ENCODE peak calls at places on chromosomes 5 and 9, in ten cellular contexts. E, U, H, D, O, K, R, X, G and V are unnamed samples. For H3K36me3, the result is how much of the 10 kb centered on the place peaks cover.

GRCh38 chr9:75432888-75433287 is 344.6 kb downstream of the OSTF1 start:
- DNase-seq in E (no peak), U (no peak), H (no peak), D (no peak), O (no peak), K (no peak), R (no peak), X (no peak), G (no peak), V (no peak)

GRCh38 chr5:160088805-160089204 is 30.4 kb downstream of the PWWP2A start:
- DNase-seq in E (no peak), U (no peak), H (no peak), D (no peak), O (no peak), K (no peak), R (no peak), X (no peak), G (no peak), V (no peak)

GRCh38 chr9:133351908-133352634 is 4.1 kb downstream of the RPL7A start:
- DNase-seq in E (no peak), U (peak), H (peak), D (peak), O (no peak), K (no peak), R (no peak), X (no peak), G (no peak), V (peak)

GRCh38 chr5:54397420-54397819 is 58.1 kb upstream of the HSPB3 start:
- DNase-seq in E (no peak), U (no peak), H (no peak), D (no peak), O (no peak), K (no peak), R (no peak), X (no peak), G (no peak), V (no peak)

GRCh38 chr5:116360008-116360853 is 214.4 kb downstream of the SEMA6A start:
- DNase-seq in E (peak), U (no peak), H (peak), D (no peak), O (no peak), K (no peak), R (no peak), X (no peak), G (peak), V (no peak)

GRCh38 chr5:135491552-135492318 is 39.6 kb upstream of the TIFAB start:
- DNase-seq in E (no peak), U (peak), H (no peak), D (no peak), O (no peak), K (no peak), R (no peak), X (peak), G (no peak), V (no peak)

GRCh38 chr5:95084757-95085156 is 200.1 kb downstream of the MCTP1 start:
- DNase-seq in E (no peak), U (no peak), H (no peak), D (no peak), O (no peak), K (no peak), R (no peak), X (no peak), G (no peak), V (no peak)

GRCh38 chr9:112489876-112490661 is 3.4 kb downstream of the KIAA1958 start:
- DNase-seq in E (no peak), U (no peak), H (peak), D (peak), O (no peak), K (no peak), R (no peak), X (no peak), G (no peak), V (no peak)

GRCh38 chr5:179336126-179336870 is 9.0 kb downstream of the ADAMTS2 start:
- DNase-seq in E (no peak), U (no peak), H (no peak), D (no peak), O (no peak), K (no peak), R (no peak), X (no peak), G (no peak), V (no peak)

GRCh38 chr9:123375725-123376132 is 19.7 kb downstream of the CRB2 start:
- DNase-seq in E (peak), U (no peak), H (peak), D (peak), O (no peak), K (no peak), R (no peak), X (no peak), G (no peak), V (no peak)

GRCh38 chr9:69645488-69645887 is 26.7 kb downstream of the APBA1 start:
- DNase-seq in E (peak), U (no peak), H (no peak), D (no peak), O (no peak), K (no peak), R (no peak), X (peak), G (no peak), V (no peak)

GRCh38 chr5:6567835-6568234 is 65.0 kb downstream of the NSUN2 start:
- DNase-seq in E (no peak), U (no peak), H (no peak), D (no peak), O (no peak), K (no peak), R (no peak), X (no peak), G (no peak), V (no peak)

GRCh38 chr5:169178269-169178668 is 122.7 kb downstream of the SLIT3 start:
- DNase-seq in E (no peak), U (no peak), H (no peak), D (no peak), O (no peak), K (no peak), R (no peak), X (no peak), G (no peak), V (no peak)

GRCh38 chr5:64759960-64760695 is 8.4 kb downstream of the SREK1IP1 start:
- DNase-seq in E (no peak), U (no peak), H (no peak), D (no peak), O (no peak), K (no peak), R (no peak), X (no peak), G (no peak), V (no peak)

GRCh38 chr5:1042626-1043025 is 34.0 kb downstream of the NKD2 start:
- DNase-seq in E (no peak), U (no peak), H (no peak), D (no peak), O (no peak), K (no peak), R (no peak), X (no peak), G (no peak), V (no peak)

GRCh38 chr5:176180339-176180738 is 57.9 kb upstream of the SIMC1 start:
- DNase-seq in E (no peak), U (no peak), H (no peak), D (no peak), O (no peak), K (no peak), R (no peak), X (no peak), G (no peak), V (no peak)

GRCh38 chr5:181050016-181050415 is 9.9 kb downstream of the BTNL9 start:
- DNase-seq in E (no peak), U (no peak), H (no peak), D (no peak), O (no peak), K (no peak), R (no peak), X (no peak), G (no peak), V (no peak)

GRCh38 chr5:151451626-151452520 is 4.5 kb downstream of the SLC36A1 start:
- DNase-seq in E (no peak), U (no peak), H (no peak), D (peak), O (no peak), K (no peak), R (no peak), X (no peak), G (no peak), V (peak)

GRCh38 chr5:139678283-139678613 is 30.1 kb downstream of the CXXC5 start:
- DNase-seq in E (no peak), U (no peak), H (no peak), D (no peak), O (no peak), K (no peak), R (no peak), X (no peak), G (no peak), V (no peak)

GRCh38 chr5:179263391-179264052 is 81.7 kb downstream of the ADAMTS2 start:
- DNase-seq in E (peak), U (peak), H (no peak), D (no peak), O (no peak), K (no peak), R (no peak), X (peak), G (no peak), V (no peak)

GRCh38 chr9:19085295-19085694 is 17.4 kb downstream of the HAUS6 start:
- DNase-seq in E (no peak), U (no peak), H (peak), D (no peak), O (no peak), K (no peak), R (no peak), X (no peak), G (no peak), V (no peak)

GRCh38 chr9:116763665-116764064 is 76.6 kb downstream of the TRIM32 start:
- DNase-seq in E (no peak), U (no peak), H (no peak), D (no peak), O (no peak), K (no peak), R (no peak), X (no peak), G (no peak), V (no peak)

GRCh38 chr9:116765009-116765408 is 77.9 kb downstream of the TRIM32 start:
- DNase-seq in E (no peak), U (no peak), H (no peak), D (no peak), O (no peak), K (no peak), R (no peak), X (no peak), G (no peak), V (no peak)

GRCh38 chr9:116767219-116767618 is 80.1 kb downstream of the TRIM32 start:
- DNase-seq in E (no peak), U (no peak), H (peak), D (no peak), O (no peak), K (no peak), R (no peak), X (no peak), G (no peak), V (no peak)
- TF ChIP-seq CTCF in E (no peak), U (no peak), H (no peak), D (no peak), O (no peak), K (no peak), R (no peak), X (no peak), G (no peak), V (no peak)

GRCh38 chr9:89481161-89481915 is 16.6 kb downstream of the SEMA4D start:
- DNase-seq in E (peak), U (no peak), H (no peak), D (no peak), O (no peak), K (no peak), R (no peak), X (no peak), G (no peak), V (no peak)

GRCh38 chr9:89476546-89476945 is 21.4 kb downstream of the SEMA4D start:
- DNase-seq in E (no peak), U (no peak), H (no peak), D (no peak), O (no peak), K (no peak), R (no peak), X (no peak), G (no peak), V (no peak)

GRCh38 chr9:89477811-89478583 is 19.9 kb downstream of the SEMA4D start:
- DNase-seq in E (no peak), U (no peak), H (peak), D (peak), O (no peak), K (no peak), R (no peak), X (peak), G (peak), V (peak)

GRCh38 chr9:89477395-89477794 is 20.5 kb downstream of the SEMA4D start:
- DNase-seq in E (no peak), U (no peak), H (no peak), D (no peak), O (no peak), K (no peak), R (no peak), X (peak), G (no peak), V (no peak)

DNA sequence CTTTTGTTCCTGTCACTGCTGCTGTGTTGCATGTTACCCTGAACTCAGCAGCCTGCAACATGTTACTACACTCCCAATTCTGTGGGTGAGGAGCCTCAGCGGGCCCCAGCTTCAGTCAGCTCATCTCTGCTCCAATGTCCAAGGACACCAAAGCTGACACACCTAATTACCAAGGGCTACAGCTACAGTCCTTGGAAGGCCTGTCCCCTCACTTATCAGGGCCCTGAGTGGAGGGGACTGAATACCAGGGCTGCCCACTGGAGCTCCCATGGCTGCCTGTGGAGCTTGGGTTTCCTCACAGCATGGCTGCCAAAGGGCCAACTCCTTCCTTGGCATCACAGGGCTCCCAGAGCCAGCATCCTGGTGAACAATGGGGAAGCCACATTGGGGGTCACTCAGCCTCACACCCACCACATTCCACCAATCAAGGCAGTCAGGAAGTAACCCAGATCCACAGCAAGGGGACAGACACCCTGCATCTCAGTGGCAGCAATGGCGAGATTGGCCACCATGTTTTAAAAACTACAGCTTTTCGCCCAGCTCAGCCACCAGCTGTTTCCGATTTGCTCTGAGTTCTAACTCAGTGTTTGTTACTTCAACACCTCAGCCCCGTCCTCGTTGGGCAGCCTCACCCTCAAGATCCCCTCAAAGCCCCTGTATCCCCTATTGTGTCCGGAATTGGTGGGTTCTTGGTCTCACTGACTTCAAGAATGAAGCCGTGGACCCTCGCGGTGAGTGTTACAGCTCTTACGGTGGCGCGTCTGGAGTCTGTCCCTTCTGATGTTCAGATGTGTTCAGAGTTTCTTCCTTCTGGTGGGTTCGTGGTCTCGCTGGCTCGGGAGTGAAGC is 18.9 kb downstream of the SEMA4D start:
- DNase-seq in E (peak), U (no peak), H (no peak), D (no peak), O (no peak), K (no peak), R (no peak), X (no peak), G (no peak), V (no peak)
- H3K36me3 ChIP-seq in E (under half), U (under half), H (under half), D (under half), O (under half), K (under half), R (under half), X (under half), G (under half), V (under half)

GRCh38 chr9:4510546-4511322 is 20.5 kb downstream of the SLC1A1 start:
- DNase-seq in E (no peak), U (no peak), H (peak), D (no peak), O (no peak), K (no peak), R (no peak), X (no peak), G (no peak), V (no peak)

GRCh38 chr9:4507731-4508130 is 17.5 kb downstream of the SLC1A1 start:
- DNase-seq in E (no peak), U (no peak), H (no peak), D (no peak), O (no peak), K (no peak), R (no peak), X (no peak), G (no peak), V (no peak)

GRCh38 chr9:4509590-4509984 is 19.3 kb downstream of the SLC1A1 start:
- DNase-seq in E (no peak), U (no peak), H (no peak), D (no peak), O (no peak), K (no peak), R (no peak), X (no peak), G (no peak), V (no peak)

GRCh38 chr9:4508246-4508906 is 18.1 kb downstream of the SLC1A1 start:
- DNase-seq in E (no peak), U (no peak), H (no peak), D (peak), O (no peak), K (no peak), R (no peak), X (no peak), G (no peak), V (peak)

GRCh38 chr9:4508907-4509589 is 18.8 kb downstream of the SLC1A1 start:
- DNase-seq in E (no peak), U (no peak), H (no peak), D (peak), O (no peak), K (no peak), R (no peak), X (no peak), G (no peak), V (peak)
- H3K27ac ChIP-seq in E (peak), U (no peak), H (no peak), D (peak), O (no peak), K (no peak), R (no peak), X (no peak), G (no peak), V (peak)

GRCh38 chr5:53019320-53019719 is 30.2 kb downstream of the ITGA2 start:
- DNase-seq in E (no peak), U (no peak), H (no peak), D (peak), O (no peak), K (no peak), R (no peak), X (no peak), G (no peak), V (peak)
- TF ChIP-seq CTCF in E (no peak), U (no peak), H (no peak), D (peak), O (no peak), K (no peak), R (no peak), X (no peak), G (no peak), V (peak)

GRCh38 chr9:26034776-26035175 is 356.5 kb upstream of the TUSC1 start:
- DNase-seq in E (no peak), U (no peak), H (no peak), D (no peak), O (no peak), K (no peak), R (no peak), X (no peak), G (no peak), V (peak)

GRCh38 chr9:26033346-26033745 is 355.1 kb upstream of the TUSC1 start:
- DNase-seq in E (no peak), U (no peak), H (no peak), D (peak), O (no peak), K (no peak), R (no peak), X (no peak), G (no peak), V (peak)
- H3K36me3 ChIP-seq in E (under half), U (under half), H (under half), D (under half), O (under half), K (under half), R (under half), X (under half), G (under half), V (under half)

DNA sequence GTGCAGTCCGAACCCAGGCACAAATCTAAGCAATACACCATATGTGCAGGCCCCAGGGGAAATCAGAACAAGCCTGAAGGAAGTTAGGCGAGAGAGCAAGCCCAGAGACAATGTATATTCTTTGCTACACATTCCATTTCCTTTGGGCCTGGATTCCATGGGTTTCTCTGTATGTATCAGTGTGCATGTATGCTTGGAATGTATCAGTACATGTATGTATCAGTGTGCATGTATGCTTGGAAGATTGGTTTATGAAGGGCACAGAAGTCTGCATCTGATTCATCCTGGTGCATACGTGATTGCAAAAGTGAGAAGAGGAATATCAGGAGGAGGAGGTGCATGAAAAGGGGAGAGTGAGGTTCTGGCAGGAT is 232.6 kb upstream of the ANKRD55 start:
- DNase-seq in E (no peak), U (no peak), H (no peak), D (no peak), O (no peak), K (no peak), R (no peak), X (no peak), G (no peak), V (no peak)
- H3K27ac ChIP-seq in E (no peak), U (no peak), H (no peak), D (no peak), O (no peak), K (peak), R (no peak), X (peak), G (peak), V (no peak)

GRCh38 chr9:134550584-134550983 is 91.0 kb upstream of the COL5A1 start:
- DNase-seq in E (no peak), U (no peak), H (no peak), D (no peak), O (no peak), K (no peak), R (no peak), X (no peak), G (no peak), V (no peak)
- TF ChIP-seq CTCF in E (no peak), U (peak), H (peak), D (no peak), O (no peak), K (no peak), R (no peak), X (no peak), G (no peak), V (peak)

DNA sequence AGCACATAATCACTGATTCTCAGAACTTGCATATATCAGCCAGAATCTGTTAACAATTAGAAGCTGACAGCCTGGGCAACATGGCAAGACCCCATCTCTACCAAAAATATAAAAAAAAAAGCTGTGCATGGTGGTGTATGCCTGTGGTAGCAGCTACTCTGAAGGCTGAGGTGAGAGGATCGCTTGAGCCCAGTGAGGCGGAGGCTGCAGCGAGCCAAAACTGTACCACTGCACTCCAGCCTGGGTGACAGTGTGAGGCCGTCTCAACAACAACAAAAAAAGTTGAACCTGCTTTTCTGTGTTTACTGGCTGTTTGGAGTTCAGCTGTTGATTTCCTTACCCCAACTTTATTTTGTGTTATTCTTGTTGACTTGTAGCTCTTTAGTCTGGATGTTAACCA is 66.8 kb downstream of the GOLPH3 start:
- DNase-seq in E (no peak), U (no peak), H (no peak), D (no peak), O (no peak), K (no peak), R (no peak), X (no peak), G (no peak), V (no peak)
- H3K36me3 ChIP-seq in E (under half), U (half or more), H (half or more), D (half or more), O (under half), K (under half), R (half or more), X (under half), G (half or more), V (half or more)

GRCh38 chr9:77975023-77975422 is 56.6 kb downstream of the GNAQ start:
- DNase-seq in E (no peak), U (no peak), H (peak), D (no peak), O (no peak), K (no peak), R (no peak), X (no peak), G (no peak), V (no peak)

GRCh38 chr9:77980622-77981021 is 51.0 kb downstream of the GNAQ start:
- DNase-seq in E (no peak), U (no peak), H (no peak), D (peak), O (no peak), K (no peak), R (no peak), X (no peak), G (no peak), V (peak)

GRCh38 chr9:77974414-77974813 is 57.2 kb downstream of the GNAQ start:
- DNase-seq in E (no peak), U (no peak), H (no peak), D (no peak), O (no peak), K (no peak), R (no peak), X (no peak), G (no peak), V (no peak)

GRCh38 chr9:77978086-77978781 is 53.4 kb downstream of the GNAQ start:
- DNase-seq in E (no peak), U (no peak), H (peak), D (no peak), O (no peak), K (no peak), R (no peak), X (no peak), G (no peak), V (no peak)

GRCh38 chr9:77977210-77977611 is 54.4 kb downstream of the GNAQ start:
- DNase-seq in E (peak), U (no peak), H (peak), D (peak), O (no peak), K (no peak), R (peak), X (peak), G (peak), V (peak)
- H3K27ac ChIP-seq in E (peak), U (no peak), H (peak), D (no peak), O (no peak), K (peak), R (peak), X (peak), G (peak), V (no peak)